ENCODE peak calls at places on chromosomes 2 and 18, in seven cellular contexts. U is NAMALWA, B is mucosa of descending colon, Y is fibroblast of pulmonary artery, N is mesendoderm, E is spleen, X is posterior cingulate gyrus. Q is an unnamed sample.

GRCh38 chr2:6957910-6958615 is 40.9 kb downstream of the RNF144A start:
- DNase-seq in U (no peak), B (no peak), Y (no peak), N (no peak), E (no peak), X (peak), Q (no peak)

GRCh38 chr2:2777213-2777612 is 446.1 kb upstream of the MYT1L start:
- DNase-seq in U (no peak), B (no peak), Y (no peak), N (no peak), E (no peak), X (peak), Q (no peak)

GRCh38 chr2:146927080-146927714 is 917.6 kb upstream of the ACVR2A start:
- DNase-seq in U (peak), B (peak), Y (peak), N (peak), E (no peak), X (peak), Q (peak)

GRCh38 chr2:96342085-96342484 is 6.5 kb downstream of the NCAPH start:
- DNase-seq in U (no peak), B (no peak), Y (peak), N (no peak), E (no peak), X (no peak), Q (no peak)

GRCh38 chr18:24914685-24915267 is 437.2 kb downstream of the ZNF521 start:
- DNase-seq in U (no peak), B (no peak), Y (no peak), N (no peak), E (no peak), X (no peak), Q (no peak)

GRCh38 chr2:5479265-5479928 is 212.8 kb upstream of the SOX11 start:
- DNase-seq in U (no peak), B (no peak), Y (no peak), N (peak), E (no peak), X (no peak), Q (peak)

GRCh38 chr2:231862071-231862470 is 64.1 kb downstream of the NPPC start:
- DNase-seq in U (no peak), B (no peak), Y (no peak), N (no peak), E (no peak), X (no peak), Q (no peak)

GRCh38 chr2:145038041-145038525 is 518.2 kb upstream of the ZEB2 start:
- DNase-seq in U (no peak), B (no peak), Y (no peak), N (no peak), E (no peak), X (peak), Q (no peak)

GRCh38 chr18:10015941-10016819 is 102.4 kb downstream of the VAPA start:
- DNase-seq in U (peak), B (no peak), Y (peak), N (peak), E (no peak), X (no peak), Q (peak)

GRCh38 chr2:25894135-25894830 is 16.0 kb upstream of the ASXL2 start:
- DNase-seq in U (no peak), B (peak), Y (peak), N (no peak), E (no peak), X (peak), Q (no peak)

GRCh38 chr2:99480390-99480789 is 9.4 kb downstream of the REV1 start:
- DNase-seq in U (no peak), B (no peak), Y (peak), N (no peak), E (no peak), X (no peak), Q (no peak)

GRCh38 chr2:193581807-193582206 is 1387.1 kb upstream of the TMEFF2 start:
- DNase-seq in U (no peak), B (no peak), Y (no peak), N (no peak), E (no peak), X (no peak), Q (no peak)

GRCh38 chr2:85727798-85728197 is 26.0 kb upstream of the ATOH8 start:
- DNase-seq in U (no peak), B (no peak), Y (no peak), N (no peak), E (no peak), X (no peak), Q (no peak)

GRCh38 chr2:231512222-231512621 is 18.0 kb downstream of the NMUR1 start:
- DNase-seq in U (no peak), B (no peak), Y (peak), N (no peak), E (no peak), X (peak), Q (no peak)

GRCh38 chr2:71004857-71005256 is 10.2 kb upstream of the TEX261 start:
- DNase-seq in U (no peak), B (no peak), Y (no peak), N (no peak), E (peak), X (no peak), Q (no peak)

GRCh38 chr2:94982661-94983060 is 42.8 kb upstream of the MAL start:
- DNase-seq in U (no peak), B (no peak), Y (peak), N (no peak), E (no peak), X (no peak), Q (no peak)

GRCh38 chr2:240182001-240182400 is 41.5 kb upstream of the OTOS start:
- DNase-seq in U (no peak), B (no peak), Y (no peak), N (no peak), E (peak), X (no peak), Q (no peak)

GRCh38 chr2:117587310-117587709 is 227.2 kb upstream of the DDX18 start:
- DNase-seq in U (no peak), B (no peak), Y (no peak), N (no peak), E (no peak), X (no peak), Q (no peak)

GRCh38 chr2:11805920-11806319 is 59.5 kb downstream of the LPIN1 start:
- DNase-seq in U (no peak), B (no peak), Y (no peak), N (no peak), E (no peak), X (no peak), Q (no peak)

GRCh38 chr2:223488814-223489213 is 113.3 kb downstream of the SCG2 start:
- DNase-seq in U (no peak), B (no peak), Y (peak), N (peak), E (no peak), X (peak), Q (no peak)

GRCh38 chr18:8657873-8658521 is 47.4 kb upstream of the MTCL1 start:
- DNase-seq in U (no peak), B (no peak), Y (peak), N (peak), E (no peak), X (no peak), Q (peak)

GRCh38 chr2:54106631-54107454 is 8.6 kb upstream of the ACYP2 start:
- DNase-seq in U (peak), B (no peak), Y (peak), N (peak), E (no peak), X (peak), Q (peak)

GRCh38 chr18:45801396-45802004 is 24.0 kb upstream of the SIGLEC15 start:
- DNase-seq in U (no peak), B (no peak), Y (no peak), N (no peak), E (no peak), X (no peak), Q (no peak)

GRCh38 chr18:48548404-48548771 is 9.6 kb downstream of the CTIF start:
- DNase-seq in U (no peak), B (no peak), Y (peak), N (no peak), E (no peak), X (no peak), Q (no peak)

GRCh38 chr2:210309546-210310233 is 5.3 kb downstream of the MYL1 start:
- DNase-seq in U (no peak), B (no peak), Y (no peak), N (no peak), E (no peak), X (no peak), Q (no peak)

GRCh38 chr2:237497820-237498128 is 10.7 kb downstream of the MLPH start:
- DNase-seq in U (no peak), B (no peak), Y (no peak), N (no peak), E (peak), X (no peak), Q (no peak)

GRCh38 chr2:197247083-197247482 is 63.5 kb downstream of the ANKRD44 start:
- DNase-seq in U (no peak), B (no peak), Y (no peak), N (no peak), E (no peak), X (no peak), Q (no peak)

GRCh38 chr2:66833036-66833435 is 398.1 kb downstream of the MEIS1 start:
- DNase-seq in U (no peak), B (no peak), Y (peak), N (no peak), E (no peak), X (no peak), Q (no peak)

GRCh38 chr2:27798948-27799645 is 27.6 kb downstream of the MRPL33 start:
- DNase-seq in U (no peak), B (no peak), Y (peak), N (peak), E (no peak), X (peak), Q (peak)

GRCh38 chr18:23284629-23285028 is 149.3 kb downstream of the CABLES1 start:
- DNase-seq in U (no peak), B (no peak), Y (no peak), N (peak), E (no peak), X (no peak), Q (no peak)

GRCh38 chr2:134527398-134527797 is 191.4 kb downstream of the TMEM163 start:
- DNase-seq in U (no peak), B (no peak), Y (no peak), N (no peak), E (no peak), X (no peak), Q (no peak)

GRCh38 chr18:59606193-59607175 is 90.7 kb downstream of the CCBE1 start:
- DNase-seq in U (no peak), B (no peak), Y (peak), N (peak), E (no peak), X (no peak), Q (no peak)

GRCh38 chr2:170716851-170717598 is 1.9 kb downstream of the SP5 start:
- DNase-seq in U (no peak), B (peak), Y (peak), N (peak), E (peak), X (no peak), Q (peak)

GRCh38 chr2:234436482-234436837 is 60.4 kb downstream of the ARL4C start:
- DNase-seq in U (no peak), B (no peak), Y (no peak), N (no peak), E (no peak), X (no peak), Q (no peak)

GRCh38 chr2:222196159-222196558 is 102.6 kb downstream of the PAX3 start:
- DNase-seq in U (no peak), B (no peak), Y (no peak), N (peak), E (no peak), X (no peak), Q (no peak)

Q was measured in GM23338.